ENCODE peak calls at places on chromosomes 16 and 17, in five cellular contexts. H is SK-N-SH, A is K562, B is GM12878, S is HepG2. G is an unnamed sample.

GRCh38 chr17:1108810-1109605 is 70.8 kb downstream of the ABR start:
- DNase-seq in H (peak), A (no peak), S (no peak), B (no peak), G (peak)

GRCh38 chr17:40568074-40568836 is 3.0 kb upstream of the CCR7 start:
- DNase-seq in H (no peak), A (peak), B (no peak), S (no peak), G (no peak)

GRCh38 chr17:21394265-21394664 is 18.1 kb downstream of the KCNJ12 start:
- DNase-seq in A (no peak), S (no peak), H (no peak), B (no peak), G (peak)

GRCh38 chr16:17556276-17557052 is 85.7 kb upstream of the XYLT1 start:
- DNase-seq in B (no peak), H (peak), S (peak), A (peak), G (peak)

GRCh38 chr16:57627184-57627871 is 1.1 kb upstream of the ADGRG1 start:
- DNase-seq in S (peak), A (no peak), H (peak), B (no peak), G (peak)

GRCh38 chr16:62068747-62069146 is 32.5 kb upstream of the CDH8 start:
- DNase-seq in B (no peak), S (peak), A (peak), H (peak), G (no peak)

GRCh38 chr16:81581107-81581506 is 136.5 kb downstream of the CMIP start:
- DNase-seq in A (no peak), S (no peak), B (no peak), H (no peak), G (no peak)

GRCh38 chr16:87823146-87823929 is 46.0 kb downstream of the SLC7A5 start:
- DNase-seq in S (no peak), H (no peak), B (no peak), A (no peak), G (no peak)

GRCh38 chr17:17159571-17159970 is 46.6 kb downstream of the PLD6 start:
- DNase-seq in H (no peak), B (no peak), S (no peak), A (no peak), G (no peak)

GRCh38 chr16:4303973-4304372 is 11.9 kb upstream of the GLIS2 start:
- DNase-seq in B (no peak), S (no peak), A (no peak), H (peak), G (no peak)

GRCh38 chr17:70687421-70687820 is 518.1 kb downstream of the KCNJ2 start:
- DNase-seq in A (no peak), S (no peak), B (no peak), H (no peak), G (peak)
- TF ChIP-seq USF2 in A (no peak), S (no peak), B (no peak), H (no peak), G (no peak)

GRCh38 chr17:56602292-56603130 is 9.0 kb downstream of the NOG start:
- DNase-seq in B (no peak), S (no peak), A (no peak), H (no peak), G (no peak)
- TF ChIP-seq MAX in B (no peak), S (no peak), A (no peak), H (no peak), G (no peak)

DNA sequence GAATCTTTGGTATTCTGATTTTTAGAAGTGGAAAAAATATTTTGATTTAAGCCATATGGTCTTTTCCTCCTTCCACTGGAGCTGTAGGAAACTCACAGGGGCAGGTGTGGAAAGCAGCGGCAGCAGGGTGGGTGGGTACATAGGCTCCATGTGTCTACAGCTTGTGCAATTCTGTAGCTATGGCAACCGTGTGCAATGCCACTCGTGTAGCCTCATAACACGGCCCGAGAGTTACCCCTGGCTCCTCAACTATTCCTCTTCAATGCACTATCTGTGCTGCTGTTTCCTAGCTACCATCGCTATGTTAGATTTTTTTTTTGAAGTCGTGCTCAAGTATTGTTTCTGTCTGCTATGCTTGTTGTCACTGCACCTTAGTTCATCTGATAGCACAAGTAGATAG is 32.0 kb upstream of the TANC2 start:
- DNase-seq in A (no peak), S (no peak), B (no peak), H (no peak), G (no peak)
- TF ChIP-seq REST in A (no peak), S (no peak), B (no peak), H (no peak), G (no peak)

GRCh38 chr17:20111538-20111937 is 102.4 kb downstream of the SPECC1 start:
- DNase-seq in B (no peak), S (no peak), H (no peak), A (no peak), G (no peak)
- TF ChIP-seq USF2 in B (no peak), S (no peak), H (no peak), A (no peak), G (no peak)

GRCh38 chr16:78257376-78257728 is 157.9 kb downstream of the WWOX start:
- DNase-seq in A (no peak), H (no peak), B (no peak), S (no peak), G (no peak)
- TF ChIP-seq MAX in A (no peak), H (no peak), B (no peak), S (no peak), G (no peak)

GRCh38 chr17:50272246-50272645 is 2.0 kb upstream of the TMEM92 start:
- DNase-seq in S (no peak), A (peak), B (no peak), H (peak), G (no peak)
- TF ChIP-seq REST in S (no peak), A (no peak), B (no peak), H (no peak), G (no peak)

G was measured in A549.